ENCODE peak calls at places on chromosome 14, in six cellular contexts. B is kidney; P is activated CD4-positive, alpha-beta T cell treated with anti-CD3 and anti-CD28 coated beads for 24 hours; L is NCI-H510A; W is DMS79; F is left colon. S is an unnamed sample.

GRCh38 chr14:100609331-100609870 is 22.2 kb upstream of the BEGAIN start:
- DNase-seq in F (peak; percentile 8), P (no peak), L (no peak), B (peak; percentile 66), W (no peak), S (peak; percentile 66)

GRCh38 chr14:84584526-84584925 is 945.4 kb upstream of the FLRT2 start:
- DNase-seq in W (no peak), F (no peak), B (no peak), L (no peak), P (no peak), S (no peak)

GRCh38 chr14:53044486-53044885 is 93.6 kb upstream of the FERMT2 start:
- DNase-seq in B (no peak), F (no peak), L (no peak), W (no peak), P (no peak), S (no peak)

GRCh38 chr14:88023658-88024187 is 18.8 kb downstream of the GPR65 start:
- DNase-seq in F (no peak), P (no peak), W (no peak), L (no peak), B (no peak), S (no peak)

GRCh38 chr14:103657466-103657865 is 28.5 kb downstream of the KLC1 start:
- DNase-seq in F (no peak), P (no peak), W (no peak), B (no peak), L (no peak), S (no peak)

GRCh38 chr14:44778562-44778961 is 183.2 kb downstream of the KLHL28 start:
- DNase-seq in P (no peak), W (no peak), L (no peak), B (no peak), F (no peak), S (no peak)

GRCh38 chr14:104971447-104972240 is 6.5 kb downstream of the AHNAK2 start:
- DNase-seq in F (no peak), W (no peak), L (no peak), P (no peak), B (peak; percentile 82), S (peak; percentile 78)

GRCh38 chr14:64971890-64972785 is at the start of gene RAB15:
- DNase-seq in B (peak; percentile 81), L (no peak), W (peak; percentile 12), P (no peak), F (no peak), S (no peak)

GRCh38 chr14:75022655-75023054 is 19.9 kb downstream of the EIF2B2 start:
- DNase-seq in P (no peak), L (peak; percentile 14), W (no peak), B (no peak), F (no peak), S (no peak)

GRCh38 chr14:105859717-105860614 is 333.6 kb downstream of the TMEM121 start:
- DNase-seq in L (no peak), P (no peak), B (peak; percentile 63), F (peak; percentile 20), W (no peak), S (peak; percentile 57)

GRCh38 chr14:38111046-38111445 is 96.7 kb upstream of the SSTR1 start:
- DNase-seq in W (no peak), F (no peak), L (no peak), B (no peak), P (no peak), S (no peak)

GRCh38 chr14:64693766-64694165 is 10.5 kb upstream of the PLEKHG3 start:
- DNase-seq in W (no peak), B (no peak), F (peak; percentile 16), P (no peak), L (no peak), S (peak; percentile 10)

GRCh38 chr14:59013672-59014298 is 174.7 kb upstream of the DAAM1 start:
- DNase-seq in W (no peak), F (no peak), P (no peak), B (no peak), L (no peak), S (no peak)

GRCh38 chr14:24372701-24373416 is 4.9 kb downstream of the NFATC4 start:
- DNase-seq in F (no peak), P (no peak), W (no peak), B (peak; percentile 88), L (peak; percentile 48), S (no peak)

GRCh38 chr14:24274101-24274543 is 2.7 kb upstream of the RABGGTA start:
- DNase-seq in F (no peak), L (no peak), W (no peak), P (peak; percentile 49), B (no peak), S (no peak)